ENCODE peak calls at places on chromosomes 12 and 14, in six cellular contexts. J is NCI-H1092 treated with DMSO at 0.1 percent for 48 hours, E is progenitor cell of endocrine pancreas, F is sciatic nerve, U is NCI-H2081, T is fibroblast of gingiva. K is an unnamed sample.
A peak's percentile ranks its signal among the peaks of the same experiment; 100 is the strongest.

GRCh38 chr12:130994821-130995375 is 41.2 kb downstream of the ADGRD1 start:
- DNase-seq in E (no peak), T (no peak), J (no peak), U (no peak), F (peak; percentile 51), K (no peak)

GRCh38 chr14:105019861-105020814 is 745 bp downstream of the CDCA4 start:
- DNase-seq in E (peak; percentile 49), U (no peak), F (peak; percentile 69), T (no peak), J (peak; percentile 27), K (no peak)

GRCh38 chr12:89140580-89141236 is 211.6 kb downstream of the DUSP6 start:
- DNase-seq in F (no peak), J (peak; percentile 36), E (no peak), U (no peak), T (peak; percentile 95), K (peak; percentile 77)

GRCh38 chr12:104609083-104609844 is 152.5 kb downstream of the CHST11 start:
- DNase-seq in T (no peak), J (no peak), F (no peak), U (no peak), E (no peak), K (no peak)

GRCh38 chr14:38238881-38239280 is 17.0 kb downstream of the CLEC14A start:
- DNase-seq in J (no peak), E (no peak), U (no peak), F (no peak), T (no peak), K (no peak)

GRCh38 chr14:93764211-93764659 is 24.1 kb downstream of the PRIMA1 start:
- DNase-seq in J (no peak), U (no peak), E (no peak), T (no peak), F (no peak), K (no peak)

GRCh38 chr14:31884776-31885379 is 192.2 kb upstream of the ARHGAP5 start:
- DNase-seq in F (no peak), T (no peak), E (no peak), J (no peak), U (no peak), K (no peak)

GRCh38 chr14:51360592-51360991 is 120.5 kb downstream of the TMX1 start:
- DNase-seq in U (no peak), J (no peak), F (no peak), T (no peak), E (no peak), K (no peak)

GRCh38 chr12:130414381-130414780 is 76.7 kb downstream of the PIWIL1 start:
- DNase-seq in J (no peak), U (no peak), E (no peak), T (no peak), F (no peak), K (no peak)

GRCh38 chr12:58833844-58834243 is 86.5 kb downstream of the LRIG3 start:
- DNase-seq in F (no peak), E (no peak), T (no peak), U (peak; percentile 32), J (peak; percentile 67), K (no peak)

GRCh38 chr14:71139058-71139946 is 232.0 kb downstream of the PCNX1 start:
- DNase-seq in J (peak; percentile 31), E (peak; percentile 40), U (peak; percentile 37), F (peak; percentile 81), T (peak; percentile 26), K (peak; percentile 86)

GRCh38 chr14:84520711-84521338 is 1009.1 kb upstream of the FLRT2 start:
- DNase-seq in J (no peak), E (no peak), U (no peak), T (no peak), F (no peak), K (no peak)

GRCh38 chr12:12221560-12221959 is 45.3 kb downstream of the LRP6 start:
- DNase-seq in U (no peak), T (no peak), J (peak; percentile 21), F (no peak), E (no peak), K (no peak)

GRCh38 chr12:108367436-108367835 is 28.3 kb upstream of the CMKLR1 start:
- DNase-seq in E (no peak), U (no peak), J (no peak), T (peak; percentile 98), F (no peak), K (no peak)

GRCh38 chr12:67916266-67916970 is 72.8 kb upstream of the IFNG-AS1 start:
- DNase-seq in T (no peak), U (no peak), E (no peak), J (no peak), F (no peak), K (no peak)

GRCh38 chr12:74066476-74066875 is 471.2 kb upstream of the ATXN7L3B start:
- DNase-seq in J (no peak), U (peak; percentile 19), F (no peak), T (no peak), E (no peak), K (peak; percentile 71)

GRCh38 chr12:9707864-9708808 is 24.8 kb downstream of the CLECL1 start:
- DNase-seq in J (peak; percentile 1), F (peak; percentile 67), T (peak; percentile 42), E (peak; percentile 35), U (peak; percentile 11), K (no peak)

GRCh38 chr12:7143564-7143963 is 13.4 kb downstream of the CLSTN3 start:
- DNase-seq in F (no peak), U (no peak), E (no peak), T (no peak), J (no peak), K (peak; percentile 53)

GRCh38 chr14:44107156-44107555 is 399.9 kb downstream of the FSCB start:
- DNase-seq in F (no peak), J (no peak), E (no peak), U (no peak), T (no peak), K (no peak)

GRCh38 chr14:77000340-77001235 is 27.9 kb downstream of the IRF2BPL start:
- DNase-seq in T (peak; percentile 62), J (peak; percentile 43), U (peak; percentile 19), E (no peak), F (no peak), K (no peak)

GRCh38 chr12:132812631-132813305 is 15.9 kb downstream of the GOLGA3 start:
- DNase-seq in E (no peak), F (no peak), T (peak; percentile 36), J (no peak), U (no peak), K (no peak)

GRCh38 chr14:103301512-103302197 is 32.4 kb upstream of the EIF5 start:
- DNase-seq in J (no peak), U (no peak), T (no peak), E (no peak), F (no peak), K (no peak)

GRCh38 chr12:119156401-119156800 is 22.3 kb upstream of the HSPB8 start:
- DNase-seq in T (no peak), U (no peak), J (no peak), E (no peak), F (no peak), K (no peak)

GRCh38 chr12:89960011-89960507 is 251.4 kb upstream of the ATP2B1 start:
- DNase-seq in U (no peak), F (no peak), T (no peak), E (no peak), J (no peak), K (no peak)

GRCh38 chr14:95507174-95507573 is 9.3 kb downstream of the SYNE3 start:
- DNase-seq in U (no peak), F (no peak), E (no peak), T (peak; percentile 93), J (no peak), K (peak; percentile 88)

GRCh38 chr12:116065561-116065960 is 211.9 kb downstream of the MED13L start:
- DNase-seq in U (no peak), T (peak; percentile 78), J (no peak), F (no peak), E (no peak), K (no peak)

GRCh38 chr14:106395460-106396050 is 869.2 kb downstream of the TMEM121 start:
- DNase-seq in J (no peak), T (no peak), E (no peak), U (no peak), F (no peak), K (no peak)

GRCh38 chr12:113241191-113242017 is 20.1 kb downstream of the TPCN1 start:
- DNase-seq in T (peak; percentile 91), E (no peak), U (peak; percentile 5), J (peak; percentile 56), F (no peak), K (no peak)

GRCh38 chr12:51820721-51821422 is 27.6 kb downstream of the FIGNL2 start:
- DNase-seq in U (peak; percentile 78), F (no peak), E (peak; percentile 47), J (peak; percentile 83), T (no peak), K (no peak)

GRCh38 chr14:86739761-86740160 is 1209.8 kb downstream of the FLRT2 start:
- DNase-seq in U (no peak), E (no peak), F (no peak), T (no peak), J (no peak), K (no peak)

GRCh38 chr14:65238456-65238855 is 136.1 kb upstream of the MAX start:
- DNase-seq in E (no peak), U (no peak), F (no peak), J (no peak), T (peak; percentile 77), K (no peak)

GRCh38 chr12:71014180-71014785 is 93.7 kb upstream of the PTPRR start:
- DNase-seq in U (peak; percentile 3), F (no peak), T (peak; percentile 65), E (no peak), J (peak; percentile 47), K (no peak)

GRCh38 chr14:61342941-61343340 is 21.6 kb downstream of the PRKCH start:
- DNase-seq in T (no peak), U (no peak), J (no peak), E (no peak), F (no peak), K (no peak)

GRCh38 chr12:71475280-71475679 is 35.7 kb downstream of the LGR5 start:
- DNase-seq in F (no peak), J (no peak), T (peak; percentile 81), U (no peak), E (no peak), K (no peak)

GRCh38 chr12:57151741-57152407 is 4.5 kb upstream of the LRP1-AS start:
- DNase-seq in U (peak; percentile 46), E (no peak), F (peak; percentile 84), T (peak; percentile 96), J (no peak), K (no peak)

GRCh38 chr12:25558566-25558965 is 5.5 kb upstream of the LMNTD1 start:
- DNase-seq in T (no peak), U (no peak), J (no peak), E (no peak), F (no peak), K (no peak)